ENCODE peak calls at places on chromosomes 13 and 19, in seven cellular contexts. One of them, this sample, is unnamed.

GRCh38 chr13:45292176-45292575 is 48.8 kb downstream of the TPT1 start:
- DNase-seq in upper lobe of right lung: no peak
- DNase-seq in stimulated activated CD8-positive, alpha-beta memory T cell treated with anti-CD3 and anti-CD28 coated beads, Interleukin-7, amount 100 ng/mL, for 1 hour: no peak
- DNase-seq in astrocyte: peak; percentile 26
- DNase-seq in HCT116: peak; percentile 70
- DNase-seq in CD8-positive, alpha-beta T cell: no peak
- DNase-seq in substantia nigra: no peak
- DNase-seq in this sample: no peak

GRCh38 chr13:28245465-28245864 is 107.1 kb downstream of the PAN3 start:
- DNase-seq in upper lobe of right lung: no peak
- DNase-seq in CD8-positive, alpha-beta T cell: no peak
- DNase-seq in HCT116: no peak
- DNase-seq in substantia nigra: no peak
- DNase-seq in stimulated activated CD8-positive, alpha-beta memory T cell treated with anti-CD3 and anti-CD28 coated beads, Interleukin-7, amount 100 ng/mL, for 1 hour: no peak
- DNase-seq in astrocyte: no peak
- DNase-seq in this sample: no peak

GRCh38 chr19:4709440-4710280 is 14.0 kb downstream of the DPP9 start:
- DNase-seq in stimulated activated CD8-positive, alpha-beta memory T cell treated with anti-CD3 and anti-CD28 coated beads, Interleukin-7, amount 100 ng/mL, for 1 hour: no peak
- DNase-seq in upper lobe of right lung: no peak
- DNase-seq in CD8-positive, alpha-beta T cell: no peak
- DNase-seq in HCT116: no peak
- DNase-seq in substantia nigra: no peak
- DNase-seq in astrocyte: no peak
- DNase-seq in this sample: no peak

GRCh38 chr19:56476671-56477428 is at the start of gene ZNF667:
- DNase-seq in stimulated activated CD8-positive, alpha-beta memory T cell treated with anti-CD3 and anti-CD28 coated beads, Interleukin-7, amount 100 ng/mL, for 1 hour: no peak
- DNase-seq in HCT116: no peak
- DNase-seq in substantia nigra: no peak
- DNase-seq in CD8-positive, alpha-beta T cell: peak; percentile 45
- DNase-seq in astrocyte: peak; percentile 62
- DNase-seq in upper lobe of right lung: no peak
- DNase-seq in this sample: no peak

GRCh38 chr13:20924758-20925394 is 22.3 kb upstream of the XPO4 start:
- DNase-seq in stimulated activated CD8-positive, alpha-beta memory T cell treated with anti-CD3 and anti-CD28 coated beads, Interleukin-7, amount 100 ng/mL, for 1 hour: peak; percentile 38
- DNase-seq in HCT116: peak; percentile 70
- DNase-seq in substantia nigra: no peak
- DNase-seq in astrocyte: peak; percentile 63
- DNase-seq in upper lobe of right lung: peak; percentile 79
- DNase-seq in CD8-positive, alpha-beta T cell: peak; percentile 79
- DNase-seq in this sample: peak; percentile 55

GRCh38 chr13:112892759-112893569 is 76.0 kb upstream of the MCF2L start:
- DNase-seq in substantia nigra: no peak
- DNase-seq in stimulated activated CD8-positive, alpha-beta memory T cell treated with anti-CD3 and anti-CD28 coated beads, Interleukin-7, amount 100 ng/mL, for 1 hour: no peak
- DNase-seq in upper lobe of right lung: no peak
- DNase-seq in astrocyte: no peak
- DNase-seq in CD8-positive, alpha-beta T cell: no peak
- DNase-seq in HCT116: no peak
- DNase-seq in this sample: no peak

GRCh38 chr13:71758823-71759222 is 108.2 kb downstream of the DACH1 start:
- DNase-seq in upper lobe of right lung: no peak
- DNase-seq in CD8-positive, alpha-beta T cell: no peak
- DNase-seq in substantia nigra: no peak
- DNase-seq in stimulated activated CD8-positive, alpha-beta memory T cell treated with anti-CD3 and anti-CD28 coated beads, Interleukin-7, amount 100 ng/mL, for 1 hour: no peak
- DNase-seq in HCT116: no peak
- DNase-seq in astrocyte: peak; percentile 9
- DNase-seq in this sample: no peak

GRCh38 chr13:51637852-51638496 is 53.7 kb downstream of the WDFY2 start:
- DNase-seq in stimulated activated CD8-positive, alpha-beta memory T cell treated with anti-CD3 and anti-CD28 coated beads, Interleukin-7, amount 100 ng/mL, for 1 hour: no peak
- DNase-seq in upper lobe of right lung: no peak
- DNase-seq in astrocyte: no peak
- DNase-seq in CD8-positive, alpha-beta T cell: no peak
- DNase-seq in substantia nigra: no peak
- DNase-seq in HCT116: no peak
- DNase-seq in this sample: no peak

GRCh38 chr13:98563071-98563470 is 13.8 kb downstream of the STK24 start:
- DNase-seq in stimulated activated CD8-positive, alpha-beta memory T cell treated with anti-CD3 and anti-CD28 coated beads, Interleukin-7, amount 100 ng/mL, for 1 hour: no peak
- DNase-seq in HCT116: no peak
- DNase-seq in CD8-positive, alpha-beta T cell: peak; percentile 42
- DNase-seq in upper lobe of right lung: no peak
- DNase-seq in substantia nigra: no peak
- DNase-seq in astrocyte: no peak
- DNase-seq in this sample: no peak

GRCh38 chr19:46368116-46368515 is 21.2 kb downstream of the PPP5C start:
- DNase-seq in HCT116: no peak
- DNase-seq in substantia nigra: no peak
- DNase-seq in stimulated activated CD8-positive, alpha-beta memory T cell treated with anti-CD3 and anti-CD28 coated beads, Interleukin-7, amount 100 ng/mL, for 1 hour: no peak
- DNase-seq in upper lobe of right lung: peak; percentile 27
- DNase-seq in CD8-positive, alpha-beta T cell: no peak
- DNase-seq in astrocyte: no peak
- DNase-seq in this sample: no peak

GRCh38 chr19:40921005-40921897 is 39.2 kb upstream of the CYP2A7 start:
- DNase-seq in HCT116: peak; percentile 74
- DNase-seq in CD8-positive, alpha-beta T cell: no peak
- DNase-seq in astrocyte: no peak
- DNase-seq in substantia nigra: no peak
- DNase-seq in stimulated activated CD8-positive, alpha-beta memory T cell treated with anti-CD3 and anti-CD28 coated beads, Interleukin-7, amount 100 ng/mL, for 1 hour: no peak
- DNase-seq in upper lobe of right lung: peak; percentile 82
- DNase-seq in this sample: peak; percentile 69

GRCh38 chr13:39364797-39365468 is 238.1 kb downstream of the LHFPL6 start:
- DNase-seq in substantia nigra: no peak
- DNase-seq in astrocyte: peak; percentile 46
- DNase-seq in upper lobe of right lung: no peak
- DNase-seq in CD8-positive, alpha-beta T cell: no peak
- DNase-seq in HCT116: peak; percentile 0
- DNase-seq in stimulated activated CD8-positive, alpha-beta memory T cell treated with anti-CD3 and anti-CD28 coated beads, Interleukin-7, amount 100 ng/mL, for 1 hour: no peak
- DNase-seq in this sample: no peak

GRCh38 chr13:40774672-40775071 is 3.7 kb upstream of the MRPS31 start:
- DNase-seq in HCT116: no peak
- DNase-seq in substantia nigra: no peak
- DNase-seq in upper lobe of right lung: no peak
- DNase-seq in stimulated activated CD8-positive, alpha-beta memory T cell treated with anti-CD3 and anti-CD28 coated beads, Interleukin-7, amount 100 ng/mL, for 1 hour: no peak
- DNase-seq in CD8-positive, alpha-beta T cell: no peak
- DNase-seq in astrocyte: no peak
- DNase-seq in this sample: no peak

GRCh38 chr19:13082192-13083007 is 20.3 kb downstream of the LYL1 start:
- DNase-seq in astrocyte: peak; percentile 40
- DNase-seq in upper lobe of right lung: no peak
- DNase-seq in HCT116: no peak
- DNase-seq in substantia nigra: no peak
- DNase-seq in CD8-positive, alpha-beta T cell: no peak
- DNase-seq in stimulated activated CD8-positive, alpha-beta memory T cell treated with anti-CD3 and anti-CD28 coated beads, Interleukin-7, amount 100 ng/mL, for 1 hour: no peak
- DNase-seq in this sample: peak; percentile 62

GRCh38 chr13:51317262-51317661 is 22.2 kb upstream of the SERPINE3 start:
- DNase-seq in HCT116: no peak
- DNase-seq in substantia nigra: no peak
- DNase-seq in upper lobe of right lung: no peak
- DNase-seq in astrocyte: peak; percentile 71
- DNase-seq in stimulated activated CD8-positive, alpha-beta memory T cell treated with anti-CD3 and anti-CD28 coated beads, Interleukin-7, amount 100 ng/mL, for 1 hour: no peak
- DNase-seq in CD8-positive, alpha-beta T cell: no peak
- DNase-seq in this sample: no peak

GRCh38 chr13:30572859-30573275 is 44.9 kb upstream of the USPL1 start:
- DNase-seq in astrocyte: peak; percentile 64
- DNase-seq in substantia nigra: no peak
- DNase-seq in CD8-positive, alpha-beta T cell: peak; percentile 12
- DNase-seq in upper lobe of right lung: no peak
- DNase-seq in HCT116: no peak
- DNase-seq in stimulated activated CD8-positive, alpha-beta memory T cell treated with anti-CD3 and anti-CD28 coated beads, Interleukin-7, amount 100 ng/mL, for 1 hour: no peak
- DNase-seq in this sample: no peak

GRCh38 chr13:107574517-107575215 is 640.7 kb downstream of the LIG4 start:
- DNase-seq in CD8-positive, alpha-beta T cell: no peak
- DNase-seq in stimulated activated CD8-positive, alpha-beta memory T cell treated with anti-CD3 and anti-CD28 coated beads, Interleukin-7, amount 100 ng/mL, for 1 hour: no peak
- DNase-seq in upper lobe of right lung: no peak
- DNase-seq in HCT116: no peak
- DNase-seq in astrocyte: no peak
- DNase-seq in substantia nigra: no peak
- DNase-seq in this sample: no peak

GRCh38 chr13:53121131-53121773 is 92.6 kb downstream of the OLFM4 start:
- DNase-seq in stimulated activated CD8-positive, alpha-beta memory T cell treated with anti-CD3 and anti-CD28 coated beads, Interleukin-7, amount 100 ng/mL, for 1 hour: no peak
- DNase-seq in HCT116: no peak
- DNase-seq in astrocyte: no peak
- DNase-seq in upper lobe of right lung: no peak
- DNase-seq in substantia nigra: no peak
- DNase-seq in CD8-positive, alpha-beta T cell: no peak
- DNase-seq in this sample: no peak

GRCh38 chr13:73781384-73781783 is 352.8 kb downstream of the KLF12 start:
- DNase-seq in substantia nigra: no peak
- DNase-seq in HCT116: no peak
- DNase-seq in upper lobe of right lung: no peak
- DNase-seq in CD8-positive, alpha-beta T cell: no peak
- DNase-seq in astrocyte: no peak
- DNase-seq in stimulated activated CD8-positive, alpha-beta memory T cell treated with anti-CD3 and anti-CD28 coated beads, Interleukin-7, amount 100 ng/mL, for 1 hour: no peak
- DNase-seq in this sample: no peak

GRCh38 chr13:66207610-66208009 is 1022.5 kb downstream of the PCDH9 start:
- DNase-seq in HCT116: no peak
- DNase-seq in substantia nigra: no peak
- DNase-seq in upper lobe of right lung: no peak
- DNase-seq in stimulated activated CD8-positive, alpha-beta memory T cell treated with anti-CD3 and anti-CD28 coated beads, Interleukin-7, amount 100 ng/mL, for 1 hour: no peak
- DNase-seq in CD8-positive, alpha-beta T cell: no peak
- DNase-seq in astrocyte: peak; percentile 6
- DNase-seq in this sample: no peak

GRCh38 chr19:29528350-29528945 is 2.7 kb downstream of the VSTM2B start:
- DNase-seq in upper lobe of right lung: peak; percentile 66
- DNase-seq in substantia nigra: peak; percentile 61
- DNase-seq in astrocyte: peak; percentile 38
- DNase-seq in CD8-positive, alpha-beta T cell: peak; percentile 46
- DNase-seq in stimulated activated CD8-positive, alpha-beta memory T cell treated with anti-CD3 and anti-CD28 coated beads, Interleukin-7, amount 100 ng/mL, for 1 hour: peak; percentile 13
- DNase-seq in HCT116: peak; percentile 31
- DNase-seq in this sample: no peak

GRCh38 chr13:37187611-37188010 is 82.1 kb upstream of the CSNK1A1L start:
- DNase-seq in astrocyte: peak; percentile 76
- DNase-seq in CD8-positive, alpha-beta T cell: no peak
- DNase-seq in HCT116: no peak
- DNase-seq in upper lobe of right lung: no peak
- DNase-seq in substantia nigra: no peak
- DNase-seq in stimulated activated CD8-positive, alpha-beta memory T cell treated with anti-CD3 and anti-CD28 coated beads, Interleukin-7, amount 100 ng/mL, for 1 hour: no peak
- DNase-seq in this sample: no peak

GRCh38 chr19:4114181-4114580 is 9.7 kb downstream of the MAP2K2 start:
- DNase-seq in upper lobe of right lung: no peak
- DNase-seq in astrocyte: no peak
- DNase-seq in CD8-positive, alpha-beta T cell: no peak
- DNase-seq in substantia nigra: no peak
- DNase-seq in HCT116: no peak
- DNase-seq in stimulated activated CD8-positive, alpha-beta memory T cell treated with anti-CD3 and anti-CD28 coated beads, Interleukin-7, amount 100 ng/mL, for 1 hour: no peak
- DNase-seq in this sample: no peak